ENCODE peak calls at places on chromosomes 11 and 22, in eight cellular contexts. One of them, this sample, is unnamed.

GRCh38 chr11:74639533-74639932 is 47.2 kb downstream of the POLD3 start:
- DNase-seq in neural crest cell: no peak
- DNase-seq in thoracic aorta: no peak
- DNase-seq in dorsolateral prefrontal cortex: no peak
- DNase-seq in left lung: no peak
- DNase-seq in mucosa of descending colon: no peak
- DNase-seq in AG04450: no peak
- DNase-seq in Peyer's patch: no peak
- DNase-seq in this sample: no peak

GRCh38 chr11:105000797-105001196 is 22.2 kb downstream of the CASP5 start:
- DNase-seq in dorsolateral prefrontal cortex: no peak
- DNase-seq in AG04450: no peak
- DNase-seq in neural crest cell: no peak
- DNase-seq in Peyer's patch: peak
- DNase-seq in thoracic aorta: no peak
- DNase-seq in left lung: peak
- DNase-seq in mucosa of descending colon: peak
- DNase-seq in this sample: peak

GRCh38 chr11:65150513-65151271 is 16.4 kb upstream of the SYVN1 start:
- DNase-seq in dorsolateral prefrontal cortex: peak
- DNase-seq in Peyer's patch: peak
- DNase-seq in mucosa of descending colon: peak
- DNase-seq in thoracic aorta: peak
- DNase-seq in AG04450: no peak
- DNase-seq in left lung: peak
- DNase-seq in neural crest cell: no peak
- DNase-seq in this sample: peak

GRCh38 chr11:65217441-65218423 is 36.0 kb downstream of the CAPN1 start:
- DNase-seq in mucosa of descending colon: no peak
- DNase-seq in AG04450: no peak
- DNase-seq in dorsolateral prefrontal cortex: no peak
- DNase-seq in left lung: peak
- DNase-seq in neural crest cell: no peak
- DNase-seq in Peyer's patch: peak
- DNase-seq in thoracic aorta: no peak
- DNase-seq in this sample: peak

GRCh38 chr22:49490692-49491091 is 337.0 kb downstream of the BRD1 start:
- DNase-seq in thoracic aorta: no peak
- DNase-seq in dorsolateral prefrontal cortex: no peak
- DNase-seq in mucosa of descending colon: no peak
- DNase-seq in Peyer's patch: no peak
- DNase-seq in left lung: no peak
- DNase-seq in AG04450: no peak
- DNase-seq in neural crest cell: no peak
- DNase-seq in this sample: no peak

GRCh38 chr22:27885977-27886842 is 32.8 kb downstream of the PITPNB start:
- DNase-seq in thoracic aorta: no peak
- DNase-seq in mucosa of descending colon: no peak
- DNase-seq in AG04450: peak
- DNase-seq in Peyer's patch: peak
- DNase-seq in left lung: no peak
- DNase-seq in neural crest cell: peak
- DNase-seq in dorsolateral prefrontal cortex: peak
- DNase-seq in this sample: no peak

GRCh38 chr22:37233751-37234631 is 10.1 kb downstream of the RAC2 start:
- DNase-seq in neural crest cell: no peak
- DNase-seq in dorsolateral prefrontal cortex: no peak
- DNase-seq in thoracic aorta: no peak
- DNase-seq in left lung: peak
- DNase-seq in mucosa of descending colon: no peak
- DNase-seq in Peyer's patch: peak
- DNase-seq in AG04450: no peak
- DNase-seq in this sample: no peak

GRCh38 chr22:30204015-30204741 is 42.4 kb downstream of the LIF start:
- DNase-seq in dorsolateral prefrontal cortex: peak
- DNase-seq in neural crest cell: no peak
- DNase-seq in left lung: no peak
- DNase-seq in Peyer's patch: no peak
- DNase-seq in mucosa of descending colon: no peak
- DNase-seq in AG04450: no peak
- DNase-seq in thoracic aorta: no peak
- DNase-seq in this sample: no peak

GRCh38 chr22:25051983-25052710 is 99.6 kb downstream of the KIAA1671 start:
- DNase-seq in left lung: no peak
- DNase-seq in thoracic aorta: no peak
- DNase-seq in mucosa of descending colon: peak
- DNase-seq in AG04450: no peak
- DNase-seq in dorsolateral prefrontal cortex: no peak
- DNase-seq in neural crest cell: no peak
- DNase-seq in Peyer's patch: peak
- DNase-seq in this sample: no peak

GRCh38 chr22:20243545-20244249 is 24.4 kb downstream of the RTN4R start:
- DNase-seq in dorsolateral prefrontal cortex: peak
- DNase-seq in AG04450: peak
- DNase-seq in mucosa of descending colon: peak
- DNase-seq in thoracic aorta: no peak
- DNase-seq in neural crest cell: no peak
- DNase-seq in left lung: peak
- DNase-seq in Peyer's patch: peak
- DNase-seq in this sample: peak

GRCh38 chr11:614583-615452 is 932 bp downstream of the IRF7 start:
- DNase-seq in left lung: peak
- DNase-seq in Peyer's patch: no peak
- DNase-seq in neural crest cell: no peak
- DNase-seq in dorsolateral prefrontal cortex: no peak
- DNase-seq in AG04450: no peak
- DNase-seq in thoracic aorta: no peak
- DNase-seq in mucosa of descending colon: peak
- DNase-seq in this sample: no peak

GRCh38 chr11:76224461-76225121 is 18.3 kb upstream of the WNT11 start:
- DNase-seq in thoracic aorta: no peak
- DNase-seq in left lung: peak
- DNase-seq in dorsolateral prefrontal cortex: no peak
- DNase-seq in Peyer's patch: no peak
- DNase-seq in mucosa of descending colon: no peak
- DNase-seq in AG04450: no peak
- DNase-seq in neural crest cell: no peak
- DNase-seq in this sample: no peak

GRCh38 chr11:106400949-106401545 is 323.6 kb downstream of the AASDHPPT start:
- DNase-seq in thoracic aorta: no peak
- DNase-seq in left lung: no peak
- DNase-seq in mucosa of descending colon: no peak
- DNase-seq in dorsolateral prefrontal cortex: no peak
- DNase-seq in Peyer's patch: no peak
- DNase-seq in AG04450: no peak
- DNase-seq in neural crest cell: no peak
- DNase-seq in this sample: no peak

GRCh38 chr11:17046690-17047089 is 30.8 kb downstream of the RPS13 start:
- DNase-seq in Peyer's patch: no peak
- DNase-seq in AG04450: no peak
- DNase-seq in mucosa of descending colon: no peak
- DNase-seq in dorsolateral prefrontal cortex: no peak
- DNase-seq in neural crest cell: no peak
- DNase-seq in left lung: no peak
- DNase-seq in thoracic aorta: no peak
- DNase-seq in this sample: no peak

GRCh38 chr11:71544525-71545214 is 3.5 kb upstream of the KRTAP5-9 start:
- DNase-seq in neural crest cell: no peak
- DNase-seq in thoracic aorta: no peak
- DNase-seq in left lung: no peak
- DNase-seq in Peyer's patch: no peak
- DNase-seq in mucosa of descending colon: no peak
- DNase-seq in dorsolateral prefrontal cortex: no peak
- DNase-seq in AG04450: no peak
- DNase-seq in this sample: no peak

GRCh38 chr11:71153005-71153395 is 99.4 kb downstream of the SHANK2 start:
- DNase-seq in AG04450: no peak
- DNase-seq in neural crest cell: no peak
- DNase-seq in left lung: no peak
- DNase-seq in mucosa of descending colon: no peak
- DNase-seq in thoracic aorta: no peak
- DNase-seq in Peyer's patch: peak
- DNase-seq in dorsolateral prefrontal cortex: no peak
- DNase-seq in this sample: peak

GRCh38 chr11:1755344-1756023 is 5.1 kb upstream of the IFITM10 start:
- DNase-seq in left lung: peak
- DNase-seq in AG04450: no peak
- DNase-seq in thoracic aorta: no peak
- DNase-seq in mucosa of descending colon: peak
- DNase-seq in neural crest cell: no peak
- DNase-seq in Peyer's patch: no peak
- DNase-seq in dorsolateral prefrontal cortex: no peak
- DNase-seq in this sample: no peak

GRCh38 chr11:130383363-130384168 is 44.8 kb downstream of the ADAMTS8 start:
- DNase-seq in thoracic aorta: no peak
- DNase-seq in Peyer's patch: no peak
- DNase-seq in dorsolateral prefrontal cortex: no peak
- DNase-seq in neural crest cell: no peak
- DNase-seq in left lung: no peak
- DNase-seq in AG04450: peak
- DNase-seq in mucosa of descending colon: no peak
- DNase-seq in this sample: peak

GRCh38 chr11:68509105-68509504 is 48.6 kb downstream of the PPP6R3 start:
- DNase-seq in dorsolateral prefrontal cortex: no peak
- DNase-seq in neural crest cell: no peak
- DNase-seq in left lung: no peak
- DNase-seq in mucosa of descending colon: no peak
- DNase-seq in AG04450: no peak
- DNase-seq in Peyer's patch: no peak
- DNase-seq in thoracic aorta: no peak
- DNase-seq in this sample: no peak

GRCh38 chr11:131998020-131998419 is 627.6 kb downstream of the NTM start:
- DNase-seq in neural crest cell: no peak
- DNase-seq in thoracic aorta: no peak
- DNase-seq in mucosa of descending colon: peak
- DNase-seq in AG04450: no peak
- DNase-seq in Peyer's patch: no peak
- DNase-seq in dorsolateral prefrontal cortex: no peak
- DNase-seq in left lung: no peak
- DNase-seq in this sample: no peak

GRCh38 chr22:47054231-47055072 is 292.0 kb downstream of the TBC1D22A start:
- DNase-seq in AG04450: no peak
- DNase-seq in left lung: peak
- DNase-seq in neural crest cell: no peak
- DNase-seq in mucosa of descending colon: peak
- DNase-seq in Peyer's patch: no peak
- DNase-seq in dorsolateral prefrontal cortex: no peak
- DNase-seq in thoracic aorta: no peak
- DNase-seq in this sample: no peak

GRCh38 chr11:14499178-14499559 is 442 bp downstream of the COPB1 start:
- DNase-seq in AG04450: no peak
- DNase-seq in Peyer's patch: peak
- DNase-seq in thoracic aorta: no peak
- DNase-seq in neural crest cell: peak
- DNase-seq in dorsolateral prefrontal cortex: no peak
- DNase-seq in mucosa of descending colon: peak
- DNase-seq in left lung: no peak
- DNase-seq in this sample: peak

GRCh38 chr11:113681711-113682410 is 24.2 kb downstream of the TMPRSS5 start:
- DNase-seq in dorsolateral prefrontal cortex: no peak
- DNase-seq in mucosa of descending colon: no peak
- DNase-seq in thoracic aorta: no peak
- DNase-seq in Peyer's patch: no peak
- DNase-seq in neural crest cell: no peak
- DNase-seq in AG04450: no peak
- DNase-seq in left lung: no peak
- DNase-seq in this sample: no peak

GRCh38 chr22:43253839-43254238 is 66.9 kb upstream of the TTLL12 start:
- DNase-seq in dorsolateral prefrontal cortex: no peak
- DNase-seq in Peyer's patch: no peak
- DNase-seq in neural crest cell: no peak
- DNase-seq in left lung: no peak
- DNase-seq in mucosa of descending colon: no peak
- DNase-seq in AG04450: no peak
- DNase-seq in thoracic aorta: no peak
- DNase-seq in this sample: no peak

DNA sequence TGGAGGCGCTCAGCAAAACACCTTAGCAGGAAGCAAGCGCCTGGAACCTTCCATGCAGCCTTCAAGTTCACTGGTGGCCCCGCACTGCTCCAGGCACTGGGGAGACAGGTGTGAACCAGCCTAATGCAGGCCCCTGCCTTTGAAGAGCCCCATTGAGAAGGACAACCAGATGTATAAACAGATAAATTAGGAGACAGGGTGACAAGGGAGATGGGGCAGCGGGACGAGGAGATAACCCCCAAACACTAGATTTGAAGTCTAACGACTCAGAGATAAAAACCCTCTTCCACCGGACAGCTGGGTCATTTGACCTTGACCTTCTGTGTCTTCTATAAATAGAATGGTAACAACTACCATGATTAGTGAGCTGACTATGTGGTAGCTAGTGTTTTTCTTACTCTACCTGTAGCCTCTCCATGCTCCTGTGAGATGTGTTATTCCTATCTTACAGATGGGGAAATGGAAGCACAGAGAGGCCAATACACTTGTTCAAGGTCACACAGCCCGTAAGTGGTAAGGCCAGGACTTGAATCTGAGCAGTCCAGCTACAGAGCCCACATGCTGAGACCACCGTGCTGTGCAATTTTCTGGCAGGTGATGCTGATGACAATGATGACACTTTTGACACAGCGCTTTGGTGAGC is 2.0 kb upstream of the PDGFB start:
- DNase-seq in neural crest cell: no peak
- DNase-seq in left lung: no peak
- DNase-seq in AG04450: no peak
- DNase-seq in thoracic aorta: no peak
- DNase-seq in dorsolateral prefrontal cortex: no peak
- DNase-seq in mucosa of descending colon: no peak
- DNase-seq in Peyer's patch: no peak
- DNase-seq in this sample: no peak
- TF ChIP-seq CTCF in neural crest cell: no peak
- TF ChIP-seq CTCF in left lung: no peak
- TF ChIP-seq CTCF in AG04450: no peak
- TF ChIP-seq CTCF in thoracic aorta: no peak
- TF ChIP-seq CTCF in dorsolateral prefrontal cortex: no peak
- TF ChIP-seq CTCF in mucosa of descending colon: no peak
- TF ChIP-seq CTCF in Peyer's patch: no peak
- TF ChIP-seq CTCF in this sample: no peak

GRCh38 chr22:44968736-44969135 is 41.1 kb downstream of the PHF21B start:
- DNase-seq in mucosa of descending colon: no peak
- DNase-seq in Peyer's patch: no peak
- DNase-seq in AG04450: no peak
- DNase-seq in neural crest cell: no peak
- DNase-seq in left lung: no peak
- DNase-seq in thoracic aorta: no peak
- DNase-seq in dorsolateral prefrontal cortex: no peak
- DNase-seq in this sample: no peak
- TF ChIP-seq CTCF in mucosa of descending colon: no peak
- TF ChIP-seq CTCF in Peyer's patch: no peak
- TF ChIP-seq CTCF in AG04450: no peak
- TF ChIP-seq CTCF in neural crest cell: peak
- TF ChIP-seq CTCF in left lung: no peak
- TF ChIP-seq CTCF in thoracic aorta: no peak
- TF ChIP-seq CTCF in dorsolateral prefrontal cortex: no peak
- TF ChIP-seq CTCF in this sample: peak

GRCh38 chr11:30991802-30992512 is 377.6 kb downstream of the DCDC1 start:
- DNase-seq in mucosa of descending colon: no peak
- DNase-seq in dorsolateral prefrontal cortex: no peak
- DNase-seq in AG04450: no peak
- DNase-seq in neural crest cell: no peak
- DNase-seq in Peyer's patch: no peak
- DNase-seq in thoracic aorta: no peak
- DNase-seq in left lung: no peak
- DNase-seq in this sample: no peak
- TF ChIP-seq CTCF in mucosa of descending colon: no peak
- TF ChIP-seq CTCF in dorsolateral prefrontal cortex: no peak
- TF ChIP-seq CTCF in AG04450: no peak
- TF ChIP-seq CTCF in neural crest cell: no peak
- TF ChIP-seq CTCF in Peyer's patch: no peak
- TF ChIP-seq CTCF in thoracic aorta: no peak
- TF ChIP-seq CTCF in left lung: no peak
- TF ChIP-seq CTCF in this sample: no peak

GRCh38 chr11:3051435-3052108 is 5.7 kb downstream of the CARS1 start:
- DNase-seq in mucosa of descending colon: no peak
- DNase-seq in left lung: peak
- DNase-seq in dorsolateral prefrontal cortex: no peak
- DNase-seq in thoracic aorta: no peak
- DNase-seq in Peyer's patch: no peak
- DNase-seq in neural crest cell: no peak
- DNase-seq in AG04450: no peak
- DNase-seq in this sample: no peak
- TF ChIP-seq CTCF in mucosa of descending colon: no peak
- TF ChIP-seq CTCF in left lung: no peak
- TF ChIP-seq CTCF in dorsolateral prefrontal cortex: no peak
- TF ChIP-seq CTCF in thoracic aorta: no peak
- TF ChIP-seq CTCF in Peyer's patch: no peak
- TF ChIP-seq CTCF in neural crest cell: peak
- TF ChIP-seq CTCF in AG04450: peak
- TF ChIP-seq CTCF in this sample: no peak

This sample was measured in H9.